ENCODE peak calls at places on chromosomes 6 and 20, in eight cellular contexts. J, H, K, M, O, S, L and F are unnamed samples.

GRCh38 chr6:133291671-133292070 is 50.5 kb downstream of the EYA4 start:
- DNase-seq in S (no peak), H (no peak), J (no peak), M (no peak), K (no peak), O (no peak), L (no peak), F (no peak)

GRCh38 chr20:37567331-37567665 is 39.6 kb upstream of the BLCAP start:
- DNase-seq in J (no peak), K (no peak), M (no peak), S (no peak), H (no peak), O (no peak), L (no peak), F (no peak)

GRCh38 chr20:57654363-57654997 is 34.3 kb upstream of the ZBP1 start:
- DNase-seq in H (peak; percentile 63), O (peak; percentile 20), S (peak; percentile 66), J (peak; percentile 81), M (peak; percentile 48), K (no peak), L (peak; percentile 42), F (peak; percentile 81)

GRCh38 chr6:49497308-49497707 is 2.4 kb upstream of the GLYATL3 start:
- DNase-seq in K (no peak), O (no peak), S (no peak), H (no peak), J (no peak), L (no peak), M (no peak), F (no peak)

GRCh38 chr6:27478141-27478705 is 5.3 kb upstream of the ZNF184 start:
- DNase-seq in O (no peak), M (no peak), J (no peak), L (no peak), S (no peak), H (no peak), K (no peak), F (no peak)

GRCh38 chr20:64025101-64025825 is 10.7 kb upstream of the C20orf204 start:
- DNase-seq in M (no peak), L (no peak), O (no peak), S (no peak), K (no peak), H (no peak), J (no peak), F (no peak)

GRCh38 chr6:6753301-6753700 is 164.8 kb downstream of the LY86 start:
- DNase-seq in O (no peak), S (no peak), H (no peak), J (no peak), L (no peak), K (no peak), M (no peak), F (no peak)

GRCh38 chr20:208937-209566 is 18.0 kb upstream of the DEFB129 start:
- DNase-seq in K (peak; percentile 15), L (no peak), M (no peak), H (no peak), J (no peak), S (no peak), O (no peak), F (no peak)

GRCh38 chr6:122753688-122754056 is 25.8 kb upstream of the FABP7 start:
- DNase-seq in O (no peak), J (no peak), L (no peak), H (no peak), K (peak; percentile 62), S (no peak), M (no peak), F (no peak)

GRCh38 chr6:154932562-154933027 is 62.5 kb upstream of the TIAM2 start:
- DNase-seq in S (no peak), O (no peak), M (no peak), K (no peak), H (no peak), L (no peak), J (no peak), F (no peak)